ENCODE peak calls at places on chromosomes 13 and 19, in five cellular contexts. One of them, this sample, is unnamed.
A peak's percentile ranks its signal among the peaks of the same experiment; 100 is the strongest.

GRCh38 chr13:43129021-43129420 is 105.6 kb downstream of the DNAJC15 start:
- DNase-seq in fibroblast of lung: no peak
- DNase-seq in esophagus squamous epithelium: no peak
- DNase-seq in uterus: no peak
- DNase-seq in A549: no peak
- DNase-seq in this sample: no peak

GRCh38 chr19:32878988-32879387 is 9.4 kb upstream of the SLC7A9 start:
- DNase-seq in fibroblast of lung: no peak
- DNase-seq in uterus: no peak
- DNase-seq in A549: no peak
- DNase-seq in esophagus squamous epithelium: no peak
- DNase-seq in this sample: no peak

GRCh38 chr13:32829269-32829668 is 187.0 kb upstream of the KL start:
- DNase-seq in esophagus squamous epithelium: no peak
- DNase-seq in uterus: no peak
- DNase-seq in A549: no peak
- DNase-seq in fibroblast of lung: no peak
- DNase-seq in this sample: no peak

GRCh38 chr19:43425567-43426392 is 11.1 kb downstream of the TEX101 start:
- DNase-seq in uterus: no peak
- DNase-seq in esophagus squamous epithelium: no peak
- DNase-seq in A549: no peak
- DNase-seq in fibroblast of lung: peak; percentile 19
- DNase-seq in this sample: no peak

GRCh38 chr13:31703780-31704179 is 35.5 kb upstream of the RXFP2 start:
- DNase-seq in uterus: no peak
- DNase-seq in fibroblast of lung: no peak
- DNase-seq in esophagus squamous epithelium: no peak
- DNase-seq in A549: no peak
- DNase-seq in this sample: no peak

GRCh38 chr13:97101912-97102311 is 107.6 kb upstream of the OXGR1 start:
- DNase-seq in uterus: no peak
- DNase-seq in fibroblast of lung: no peak
- DNase-seq in esophagus squamous epithelium: no peak
- DNase-seq in A549: no peak
- DNase-seq in this sample: no peak

GRCh38 chr19:45160870-45161714 is at the start of gene NKPD1:
- DNase-seq in esophagus squamous epithelium: no peak
- DNase-seq in uterus: no peak
- DNase-seq in fibroblast of lung: no peak
- DNase-seq in A549: no peak
- DNase-seq in this sample: no peak

GRCh38 chr19:18699403-18700054 is 16.0 kb downstream of the CRTC1 start:
- DNase-seq in fibroblast of lung: no peak
- DNase-seq in esophagus squamous epithelium: no peak
- DNase-seq in uterus: no peak
- DNase-seq in A549: no peak
- DNase-seq in this sample: no peak

GRCh38 chr13:50365683-50366391 is 350.6 kb downstream of the KCNRG start:
- DNase-seq in A549: no peak
- DNase-seq in esophagus squamous epithelium: no peak
- DNase-seq in fibroblast of lung: no peak
- DNase-seq in uterus: no peak
- DNase-seq in this sample: no peak

GRCh38 chr13:113115363-113116205 is 7.0 kb upstream of the F10 start:
- DNase-seq in esophagus squamous epithelium: no peak
- DNase-seq in A549: no peak
- DNase-seq in uterus: peak; percentile 13
- DNase-seq in fibroblast of lung: no peak
- DNase-seq in this sample: peak; percentile 13

GRCh38 chr13:99214691-99215090 is 14.0 kb downstream of the UBAC2 start:
- DNase-seq in uterus: no peak
- DNase-seq in esophagus squamous epithelium: no peak
- DNase-seq in A549: no peak
- DNase-seq in fibroblast of lung: no peak
- DNase-seq in this sample: no peak

GRCh38 chr19:543912-544608 is at the start of gene GZMM:
- DNase-seq in A549: no peak
- DNase-seq in fibroblast of lung: no peak
- DNase-seq in uterus: no peak
- DNase-seq in esophagus squamous epithelium: no peak
- DNase-seq in this sample: no peak

GRCh38 chr19:55618426-55618825 is 5.9 kb downstream of the ZNF784 start:
- DNase-seq in uterus: no peak
- DNase-seq in A549: no peak
- DNase-seq in esophagus squamous epithelium: no peak
- DNase-seq in fibroblast of lung: no peak
- DNase-seq in this sample: no peak
- H3K4me1 ChIP-seq in uterus: no peaks in the 10 kb centered on the region
- H3K4me1 ChIP-seq in A549: no peaks in the 10 kb centered on the region
- H3K4me1 ChIP-seq in esophagus squamous epithelium: peaks cover 4% of the 10 kb centered on the region
- H3K4me1 ChIP-seq in fibroblast of lung: peaks cover 3% of the 10 kb centered on the region
- H3K4me1 ChIP-seq in this sample: peaks cover under 1% of the 10 kb centered on the region

DNA sequence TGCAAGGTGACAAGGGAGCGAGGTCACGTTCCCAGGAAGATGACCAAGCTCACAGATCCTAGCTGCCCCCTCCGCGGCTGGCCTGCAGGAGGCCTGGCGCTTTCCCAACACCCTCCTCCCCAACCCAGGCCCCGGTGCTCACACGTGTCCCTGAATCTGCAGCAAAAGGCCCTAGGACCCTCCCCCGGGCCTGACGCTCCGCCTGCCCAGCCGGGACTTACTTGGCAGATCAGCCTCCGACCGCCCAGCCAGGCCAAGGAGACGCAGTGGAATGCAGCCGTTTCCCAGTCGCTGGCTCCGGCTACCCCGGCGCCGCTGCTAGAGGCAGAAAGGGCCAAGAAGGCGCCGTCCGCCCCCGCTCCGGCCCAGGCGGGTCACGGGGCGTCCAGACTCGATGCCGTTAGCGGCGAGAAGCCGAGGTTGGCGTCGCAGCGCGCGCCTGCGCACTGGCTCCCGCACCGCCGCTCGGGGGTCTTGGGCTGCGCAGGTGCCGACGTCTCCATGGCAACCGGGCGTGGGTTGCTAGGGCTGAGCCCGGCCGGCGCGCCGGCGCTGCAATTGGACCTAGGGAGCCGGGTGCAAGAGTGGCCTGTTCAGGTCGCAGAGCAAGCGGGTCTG is at the start of gene PNMA8A:
- DNase-seq in uterus: peak; percentile 91
- DNase-seq in esophagus squamous epithelium: no peak
- DNase-seq in A549: peak; percentile 65
- DNase-seq in fibroblast of lung: peak; percentile 63
- DNase-seq in this sample: peak; percentile 92
- TF ChIP-seq CTCF in uterus: no peak
- TF ChIP-seq CTCF in esophagus squamous epithelium: no peak
- TF ChIP-seq CTCF in A549: no peak
- TF ChIP-seq CTCF in fibroblast of lung: no peak
- TF ChIP-seq CTCF in this sample: peak; percentile 29

GRCh38 chr13:23963947-23964346 is 66.6 kb upstream of the C1QTNF9B start:
- DNase-seq in A549: no peak
- DNase-seq in uterus: no peak
- DNase-seq in esophagus squamous epithelium: no peak
- DNase-seq in fibroblast of lung: peak; percentile 42
- DNase-seq in this sample: no peak

GRCh38 chr13:23966221-23966690 is 69.0 kb upstream of the C1QTNF9B start:
- DNase-seq in fibroblast of lung: no peak
- DNase-seq in uterus: no peak
- DNase-seq in esophagus squamous epithelium: no peak
- DNase-seq in A549: no peak
- DNase-seq in this sample: no peak

GRCh38 chr13:23965346-23965745 is 68.0 kb upstream of the C1QTNF9B start:
- DNase-seq in esophagus squamous epithelium: no peak
- DNase-seq in fibroblast of lung: no peak
- DNase-seq in uterus: no peak
- DNase-seq in A549: no peak
- DNase-seq in this sample: no peak

GRCh38 chr13:23966691-23967615 is 69.7 kb upstream of the C1QTNF9B start:
- DNase-seq in A549: no peak
- DNase-seq in fibroblast of lung: peak; percentile 28
- DNase-seq in uterus: no peak
- DNase-seq in esophagus squamous epithelium: no peak
- DNase-seq in this sample: no peak

GRCh38 chr13:23969672-23970071 is 72.4 kb upstream of the C1QTNF9B start:
- DNase-seq in A549: no peak
- DNase-seq in esophagus squamous epithelium: no peak
- DNase-seq in uterus: no peak
- DNase-seq in fibroblast of lung: peak; percentile 35
- DNase-seq in this sample: no peak
- H3K4me3 ChIP-seq in A549: no peak overlapping the region
- H3K4me3 ChIP-seq in esophagus squamous epithelium: no peak overlapping the region
- H3K4me3 ChIP-seq in uterus: no peak overlapping the region
- H3K4me3 ChIP-seq in fibroblast of lung: no peak overlapping the region
- H3K4me3 ChIP-seq in this sample: no peak overlapping the region

GRCh38 chr19:35740108-35740422 is 2.2 kb downstream of the IGFLR1 start:
- DNase-seq in uterus: no peak
- DNase-seq in fibroblast of lung: no peak
- DNase-seq in A549: no peak
- DNase-seq in esophagus squamous epithelium: no peak
- DNase-seq in this sample: no peak
- H3K4me1 ChIP-seq in uterus: no peaks in the 10 kb centered on the region
- H3K4me1 ChIP-seq in fibroblast of lung: peaks cover 12% of the 10 kb centered on the region
- H3K4me1 ChIP-seq in A549: peaks cover 20% of the 10 kb centered on the region
- H3K4me1 ChIP-seq in esophagus squamous epithelium: peaks cover 20% of the 10 kb centered on the region
- H3K4me1 ChIP-seq in this sample: no peaks in the 10 kb centered on the region

DNA sequence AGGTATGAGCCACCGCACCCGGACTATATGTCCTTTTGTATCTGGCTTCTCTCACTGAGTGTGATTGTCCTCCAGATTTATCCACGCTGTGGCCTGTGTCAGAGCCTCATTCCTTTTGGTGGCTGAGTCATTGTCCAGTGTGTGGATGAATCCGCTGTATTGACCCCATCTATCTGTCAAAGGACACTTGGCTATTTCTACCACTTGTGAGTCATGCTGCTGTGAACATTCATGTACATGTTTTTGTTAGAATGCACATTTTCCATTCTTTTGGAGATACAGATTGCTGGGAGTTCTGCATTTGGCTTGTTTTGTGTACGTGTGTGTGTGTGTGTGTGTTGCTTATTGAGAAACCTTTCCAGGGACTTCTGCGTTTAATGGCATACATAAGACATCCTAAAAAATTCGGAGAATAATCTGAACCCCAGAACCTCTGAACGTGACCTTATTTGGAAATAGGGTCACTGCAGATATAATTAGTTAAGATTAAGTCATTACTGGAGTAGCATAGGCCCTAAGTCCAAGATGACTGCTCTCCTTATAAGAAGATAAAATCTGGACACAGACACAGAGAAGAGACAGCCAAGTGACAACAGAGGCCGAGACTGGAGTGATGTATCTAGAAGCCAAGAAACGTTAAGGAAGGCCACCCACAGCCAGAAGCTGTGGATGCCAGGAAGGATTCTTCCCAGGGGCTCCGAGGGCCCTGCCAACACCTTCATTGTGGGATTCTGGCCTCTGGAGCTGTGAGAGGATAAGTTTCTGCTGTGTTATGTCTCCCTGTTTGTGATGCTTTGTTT is 4.9 kb upstream of the GIPC3 start:
- DNase-seq in fibroblast of lung: peak; percentile 97
- DNase-seq in esophagus squamous epithelium: no peak
- DNase-seq in uterus: no peak
- DNase-seq in A549: no peak
- DNase-seq in this sample: peak; percentile 51
- TF ChIP-seq CTCF in fibroblast of lung: no peak
- TF ChIP-seq CTCF in esophagus squamous epithelium: no peak
- TF ChIP-seq CTCF in uterus: no peak
- TF ChIP-seq CTCF in A549: no peak
- TF ChIP-seq CTCF in this sample: no peak

GRCh38 chr19:7373862-7374261 is 25.1 kb downstream of the ARHGEF18 start:
- DNase-seq in esophagus squamous epithelium: no peak
- DNase-seq in uterus: no peak
- DNase-seq in fibroblast of lung: no peak
- DNase-seq in A549: no peak
- DNase-seq in this sample: no peak

GRCh38 chr19:7372810-7373209 is 24.1 kb downstream of the ARHGEF18 start:
- DNase-seq in A549: no peak
- DNase-seq in esophagus squamous epithelium: no peak
- DNase-seq in fibroblast of lung: no peak
- DNase-seq in uterus: no peak
- DNase-seq in this sample: no peak

GRCh38 chr19:7381073-7381390 is 32.3 kb downstream of the ARHGEF18 start:
- DNase-seq in fibroblast of lung: no peak
- DNase-seq in A549: no peak
- DNase-seq in uterus: no peak
- DNase-seq in esophagus squamous epithelium: no peak
- DNase-seq in this sample: no peak

GRCh38 chr19:7377196-7377595 is 28.5 kb downstream of the ARHGEF18 start:
- DNase-seq in esophagus squamous epithelium: no peak
- DNase-seq in fibroblast of lung: no peak
- DNase-seq in uterus: no peak
- DNase-seq in A549: no peak
- DNase-seq in this sample: no peak

DNA sequence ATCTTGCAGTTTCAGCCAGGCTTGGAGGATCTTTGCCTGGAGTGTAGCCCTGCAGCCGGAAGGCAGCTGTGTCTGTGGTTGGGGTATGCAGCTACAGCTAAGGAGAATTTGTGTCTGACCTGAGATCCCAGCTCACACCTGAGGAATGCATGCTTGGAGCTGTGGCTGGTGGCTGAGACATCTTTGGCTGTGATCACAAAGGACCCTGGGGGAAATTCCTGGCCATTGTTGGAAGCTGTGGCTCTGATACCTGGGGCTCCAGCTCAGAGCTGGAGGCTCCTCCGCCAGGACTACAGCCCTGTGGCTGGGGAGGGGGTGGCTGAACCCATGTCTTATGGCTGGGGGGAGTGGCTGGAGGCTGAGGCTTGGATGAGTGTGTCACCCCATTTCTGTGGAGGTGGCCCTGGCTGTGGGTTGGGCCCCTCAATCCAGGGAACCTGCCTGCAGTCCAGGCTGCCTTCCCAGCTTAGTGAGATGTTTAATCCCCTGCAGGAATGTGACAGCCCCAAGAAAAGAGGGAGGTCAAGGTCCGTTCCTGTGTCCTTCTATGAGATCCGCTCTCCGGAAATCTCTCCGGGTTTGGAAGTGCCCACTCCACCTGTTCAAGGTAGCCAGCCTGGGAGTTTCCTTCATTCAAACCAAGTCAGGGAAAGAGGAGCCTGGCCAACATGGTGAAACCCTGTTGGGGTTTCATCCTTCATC is 27.6 kb downstream of the ARHGEF18 start:
- DNase-seq in fibroblast of lung: no peak
- DNase-seq in A549: no peak
- DNase-seq in uterus: no peak
- DNase-seq in esophagus squamous epithelium: no peak
- DNase-seq in this sample: no peak
- H3K4me3 ChIP-seq in fibroblast of lung: no peak overlapping the region
- H3K4me3 ChIP-seq in A549: no peak overlapping the region
- H3K4me3 ChIP-seq in uterus: no peak overlapping the region
- H3K4me3 ChIP-seq in esophagus squamous epithelium: no peak overlapping the region
- H3K4me3 ChIP-seq in this sample: no peak overlapping the region

DNA sequence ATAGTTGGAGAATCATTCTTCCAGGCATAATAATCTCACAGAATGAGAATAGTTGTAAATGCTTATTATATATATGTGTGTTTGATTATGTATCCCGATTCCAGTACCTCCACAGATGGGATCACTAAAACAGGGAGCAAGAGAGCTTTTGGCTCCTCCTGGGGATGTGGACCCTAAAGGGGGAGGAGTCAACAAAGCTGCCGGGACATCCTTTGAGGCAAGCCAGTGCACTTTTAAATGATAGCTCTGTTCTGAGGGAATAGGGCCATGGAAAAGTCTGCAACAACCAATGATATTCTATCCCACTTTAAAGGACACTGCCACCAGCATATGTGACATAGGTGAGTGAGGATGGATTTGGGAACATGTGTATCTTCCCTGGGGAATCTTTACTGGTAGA is 40.8 kb downstream of the SLITRK5 start:
- DNase-seq in uterus: no peak
- DNase-seq in esophagus squamous epithelium: no peak
- DNase-seq in A549: no peak
- DNase-seq in fibroblast of lung: no peak
- DNase-seq in this sample: no peak
- H3K4me1 ChIP-seq in uterus: no peaks in the 10 kb centered on the region
- H3K4me1 ChIP-seq in esophagus squamous epithelium: no peaks in the 10 kb centered on the region
- H3K4me1 ChIP-seq in A549: no peaks in the 10 kb centered on the region
- H3K4me1 ChIP-seq in fibroblast of lung: no peaks in the 10 kb centered on the region
- H3K4me1 ChIP-seq in this sample: no peaks in the 10 kb centered on the region

This sample was measured in tibial artery.